ENCODE peak calls at places on chromosomes 6 and 20, in four cellular contexts. S is activated naive CD8-positive, alpha-beta T cell treated with anti-CD3 and anti-CD28 coated beads, Interleukin-2, amount 50 U/mL, for 24 hours; E is pulmonary artery endothelial cell; D is effector memory CD4-positive, alpha-beta T cell. O is an unnamed sample.

GRCh38 chr6:105372142-105372861 is 30.6 kb downstream of the PREP start:
- DNase-seq in S (no peak), E (no peak), D (no peak), O (no peak)

GRCh38 chr6:165034271-165034741 is 275.1 kb downstream of the C6orf118 start:
- DNase-seq in S (no peak), E (no peak), D (no peak), O (no peak)

GRCh38 chr6:85464722-85465150 is 14.9 kb downstream of the NT5E start:
- DNase-seq in S (peak), E (peak), D (no peak), O (no peak)

GRCh38 chr6:41692735-41693134 is 42.7 kb downstream of the TFEB start:
- DNase-seq in S (no peak), E (no peak), D (no peak), O (no peak)

GRCh38 chr6:143164565-143165105 is 103.9 kb downstream of the AIG1 start:
- DNase-seq in S (no peak), E (no peak), D (no peak), O (no peak)

GRCh38 chr6:166360243-166361079 is 18.1 kb upstream of the SFT2D1 start:
- DNase-seq in S (no peak), E (no peak), D (no peak), O (no peak)

GRCh38 chr20:32155017-32155965 is 45.8 kb downstream of the TM9SF4 start:
- DNase-seq in S (peak), E (peak), D (no peak), O (no peak)

GRCh38 chr20:13996265-13996664 is 949 bp downstream of the MACROD2 start:
- DNase-seq in S (no peak), E (no peak), D (no peak), O (no peak)

GRCh38 chr6:137728386-137729349 is 138.4 kb upstream of the TNFAIP3 start:
- DNase-seq in S (no peak), E (peak), D (no peak), O (no peak)

GRCh38 chr20:31566658-31567379 is 38.3 kb upstream of the ID1 start:
- DNase-seq in S (no peak), E (no peak), D (peak), O (no peak)